ENCODE peak calls at places on chromosome 6, in six cellular contexts. Z is osteoblast, X is SK-N-SH, Q is pancreas, V is fibroblast of lung, T is left ventricle myocardium inferior. N is an unnamed sample.

GRCh38 chr6:27128796-27129094 is 118.8 kb upstream of the PRSS16 start:
- DNase-seq in Z (no peak), X (no peak), Q (no peak), V (no peak), T (no peak), N (no peak)

GRCh38 chr6:158211273-158212055 is 43.3 kb downstream of the GTF2H5 start:
- DNase-seq in Z (peak), X (no peak), Q (no peak), V (peak), T (no peak), N (no peak)

GRCh38 chr6:39218868-39219567 is 10.3 kb downstream of the KCNK5 start:
- DNase-seq in Z (no peak), X (no peak), Q (no peak), V (no peak), T (no peak), N (no peak)

GRCh38 chr6:91717094-91717493 is 1130.2 kb upstream of the MAP3K7 start:
- DNase-seq in Z (no peak), X (no peak), Q (no peak), V (no peak), T (no peak), N (no peak)

GRCh38 chr6:150301871-150302800 is 66.7 kb upstream of the IYD start:
- DNase-seq in Z (peak), X (no peak), Q (no peak), V (peak), T (no peak), N (peak)

GRCh38 chr6:165451845-165452244 is 142.4 kb upstream of the C6orf118 start:
- DNase-seq in Z (no peak), X (no peak), Q (no peak), V (no peak), T (no peak), N (no peak)

GRCh38 chr6:159978291-159979135 is 9.6 kb downstream of the IGF2R start:
- DNase-seq in Z (no peak), X (no peak), Q (no peak), V (peak), T (no peak), N (peak)

GRCh38 chr6:7953753-7954152 is 43.2 kb upstream of the TXNDC5 start:
- DNase-seq in Z (no peak), X (no peak), Q (no peak), V (no peak), T (no peak), N (no peak)

GRCh38 chr6:169263836-169264608 is 10.4 kb upstream of the THBS2 start:
- DNase-seq in Z (peak), X (peak), Q (no peak), V (peak), T (peak), N (peak)

GRCh38 chr6:47307362-47308222 is 2.1 kb downstream of the TNFRSF21 start:
- DNase-seq in Z (no peak), X (no peak), Q (no peak), V (no peak), T (no peak), N (no peak)

GRCh38 chr6:90709597-90709996 is 122.7 kb upstream of the MAP3K7 start:
- DNase-seq in Z (no peak), X (no peak), Q (no peak), V (peak), T (no peak), N (no peak)

GRCh38 chr6:16991981-16992629 is 109.7 kb upstream of the STMND1 start:
- DNase-seq in Z (no peak), X (no peak), Q (no peak), V (no peak), T (no peak), N (no peak)

GRCh38 chr6:41503841-41504525 is 42.2 kb upstream of the FOXP4 start:
- DNase-seq in Z (peak), X (peak), Q (peak), V (peak), T (peak), N (peak)

GRCh38 chr6:167470836-167471547 is 146.1 kb downstream of the TTLL2 start:
- DNase-seq in Z (no peak), X (no peak), Q (no peak), V (no peak), T (no peak), N (no peak)

GRCh38 chr6:46129634-46130505 is at the start of gene ENPP4:
- DNase-seq in Z (peak), X (peak), Q (peak), V (peak), T (peak), N (peak)

GRCh38 chr6:118743744-118744143 is 92.4 kb upstream of the CEP85L start:
- DNase-seq in Z (peak), X (no peak), Q (no peak), V (peak), T (no peak), N (no peak)

GRCh38 chr6:77462359-77463307 is 658 bp downstream of the HTR1B start:
- DNase-seq in Z (no peak), X (no peak), Q (no peak), V (peak), T (no peak), N (no peak)

GRCh38 chr6:35750557-35750956 is 13.7 kb downstream of the ARMC12 start:
- DNase-seq in Z (no peak), X (no peak), Q (no peak), V (no peak), T (no peak), N (no peak)

GRCh38 chr6:87617405-87617804 is 27.5 kb downstream of the ORC3 start:
- DNase-seq in Z (no peak), X (no peak), Q (no peak), V (no peak), T (no peak), N (no peak)

GRCh38 chr6:130993292-130993765 is 69.7 kb downstream of the EPB41L2 start:
- DNase-seq in Z (no peak), X (no peak), Q (peak), V (no peak), T (no peak), N (no peak)

GRCh38 chr6:90397047-90397446 is 100.4 kb upstream of the BACH2 start:
- DNase-seq in Z (no peak), X (peak), Q (no peak), V (no peak), T (no peak), N (no peak)

GRCh38 chr6:113879186-113880096 is 22.3 kb downstream of the MARCKS start:
- DNase-seq in Z (no peak), X (peak), Q (no peak), V (peak), T (no peak), N (peak)

GRCh38 chr6:137043710-137044365 is 927 bp downstream of the IL20RA start:
- DNase-seq in Z (peak), X (no peak), Q (no peak), V (peak), T (peak), N (peak)

GRCh38 chr6:100346828-100347227 is 117.9 kb downstream of the SIM1 start:
- DNase-seq in Z (peak), X (no peak), Q (no peak), V (peak), T (no peak), N (peak)

GRCh38 chr6:75210885-75211739 is 5.3 kb upstream of the COL12A1 start:
- DNase-seq in Z (peak), X (peak), Q (no peak), V (peak), T (no peak), N (peak)

GRCh38 chr6:27545271-27546046 is 72.6 kb upstream of the ZNF184 start:
- DNase-seq in Z (no peak), X (no peak), Q (no peak), V (peak), T (no peak), N (peak)

GRCh38 chr6:13277231-13277630 is 51.1 kb downstream of the TBC1D7 start:
- DNase-seq in Z (no peak), X (no peak), Q (no peak), V (no peak), T (no peak), N (no peak)

GRCh38 chr6:7267071-7267470 is 45.9 kb downstream of the SSR1 start:
- DNase-seq in Z (no peak), X (no peak), Q (peak), V (no peak), T (no peak), N (no peak)

GRCh38 chr6:46023216-46023915 is 7.7 kb upstream of the CLIC5 start:
- DNase-seq in Z (peak), X (no peak), Q (no peak), V (peak), T (no peak), N (no peak)

GRCh38 chr6:148590881-148591280 is 155.9 kb upstream of the UST start:
- DNase-seq in Z (peak), X (no peak), Q (no peak), V (no peak), T (no peak), N (no peak)

GRCh38 chr6:133051264-133051663 is 189.9 kb upstream of the EYA4 start:
- DNase-seq in Z (no peak), X (no peak), Q (no peak), V (no peak), T (no peak), N (no peak)

GRCh38 chr6:144362042-144363018 is 77.2 kb downstream of the UTRN start:
- DNase-seq in Z (no peak), X (no peak), Q (no peak), V (peak), T (peak), N (no peak)

GRCh38 chr6:51613558-51613957 is 473.9 kb downstream of the PKHD1 start:
- DNase-seq in Z (no peak), X (no peak), Q (no peak), V (no peak), T (no peak), N (no peak)

GRCh38 chr6:151916075-151916474 is 108.6 kb downstream of the ESR1 start:
- DNase-seq in Z (no peak), X (no peak), Q (no peak), V (no peak), T (no peak), N (no peak)

GRCh38 chr6:34581561-34581920 is 25.4 kb upstream of the SPDEF start:
- DNase-seq in Z (no peak), X (no peak), Q (peak), V (no peak), T (no peak), N (no peak)
- H3K27ac ChIP-seq in Z (no peak), X (no peak), Q (no peak), V (no peak), T (no peak), N (no peak)

DNA sequence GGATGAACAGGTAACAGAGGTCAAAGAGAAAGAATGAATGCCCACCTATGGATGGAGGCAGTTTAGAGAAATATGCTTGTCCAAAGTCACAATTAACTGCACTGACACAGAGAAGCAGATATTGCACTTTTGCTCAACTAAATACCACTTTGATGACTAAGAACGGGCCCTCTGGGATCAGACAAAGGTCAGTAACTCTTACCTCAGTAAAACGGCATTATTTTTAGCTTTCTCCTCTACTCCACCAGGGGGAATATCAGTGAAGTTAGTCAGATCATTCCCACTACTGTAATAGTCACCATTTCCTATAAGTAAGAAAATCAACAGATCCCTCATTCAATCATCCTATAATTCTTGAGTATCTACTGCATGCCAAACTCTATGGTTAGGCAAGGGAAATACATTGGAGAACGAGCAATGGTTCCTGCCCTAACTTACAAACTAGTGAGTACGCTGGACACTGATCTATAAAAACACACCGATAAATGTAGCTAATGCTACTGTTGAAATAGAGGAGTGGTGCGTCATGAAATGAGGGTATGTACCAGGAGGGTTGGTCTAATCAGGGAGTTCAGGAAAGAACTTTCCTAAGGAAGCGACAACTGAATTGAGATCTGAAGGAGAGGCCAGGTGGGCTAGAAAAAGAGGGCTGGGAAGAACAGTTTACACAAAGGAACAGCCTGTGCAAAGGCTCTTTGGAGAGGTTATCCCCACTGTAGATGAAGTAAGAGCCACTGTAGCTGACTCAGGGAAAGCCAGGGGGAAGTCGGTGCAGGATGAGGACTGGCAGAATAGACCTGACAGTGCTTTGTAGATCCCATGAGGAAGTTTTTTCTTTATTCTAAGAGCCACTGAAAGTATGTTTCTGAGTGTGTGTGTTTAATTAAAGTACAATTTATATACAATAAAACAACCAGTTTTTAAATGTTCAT is 9.2 kb downstream of the ECI2 start:
- DNase-seq in Z (peak), X (no peak), Q (no peak), V (peak), T (no peak), N (peak)
- TF ChIP-seq CTCF in Z (peak), X (peak), Q (no peak), V (peak), T (peak), N (no peak)

DNA sequence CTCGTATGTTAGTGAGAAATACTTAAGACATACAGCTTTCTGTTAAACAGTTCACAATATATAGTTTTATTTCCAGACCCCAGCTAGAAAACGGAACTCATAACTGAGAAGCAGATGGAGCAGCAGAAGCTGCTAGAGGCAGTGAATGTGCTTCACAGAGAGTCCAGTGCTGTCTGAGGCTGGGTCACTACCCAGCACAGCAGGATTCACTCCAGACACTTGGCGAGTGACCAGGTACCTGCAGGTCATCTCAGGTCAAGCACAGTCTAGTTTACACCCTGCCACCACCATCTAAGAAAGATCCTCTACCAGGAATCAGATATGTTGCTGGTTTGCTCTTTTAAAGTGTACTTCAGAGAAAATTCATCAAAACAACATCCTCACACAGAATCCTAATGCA is 243.1 kb upstream of the RAB32 start:
- DNase-seq in Z (no peak), X (no peak), Q (no peak), V (no peak), T (no peak), N (no peak)
- H3K27ac ChIP-seq in Z (no peak), X (no peak), Q (no peak), V (no peak), T (no peak), N (no peak)

DNA sequence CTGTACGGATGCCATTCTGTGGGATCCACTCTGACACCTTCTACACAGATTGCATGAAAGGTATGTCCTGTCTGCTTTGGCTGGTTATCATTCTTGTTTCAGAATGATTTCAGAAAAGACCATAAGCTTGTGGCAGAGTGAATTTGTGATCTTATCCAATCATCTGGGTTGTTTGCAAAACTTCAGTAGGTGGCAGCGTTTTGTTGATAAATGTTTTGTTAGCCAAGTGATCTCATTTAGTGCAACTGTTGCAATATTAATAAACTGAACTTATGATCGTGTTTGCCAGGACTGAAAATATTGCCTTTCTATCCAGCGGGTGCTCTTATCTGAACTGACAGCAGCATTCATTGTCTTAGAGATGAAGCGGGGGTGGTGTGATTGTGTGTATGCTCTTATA is 613.2 kb upstream of the NOX3 start:
- DNase-seq in Z (no peak), X (peak), Q (no peak), V (no peak), T (no peak), N (no peak)
- TF ChIP-seq CTCF in Z (no peak), X (no peak), Q (no peak), V (no peak), T (no peak), N (no peak)

DNA sequence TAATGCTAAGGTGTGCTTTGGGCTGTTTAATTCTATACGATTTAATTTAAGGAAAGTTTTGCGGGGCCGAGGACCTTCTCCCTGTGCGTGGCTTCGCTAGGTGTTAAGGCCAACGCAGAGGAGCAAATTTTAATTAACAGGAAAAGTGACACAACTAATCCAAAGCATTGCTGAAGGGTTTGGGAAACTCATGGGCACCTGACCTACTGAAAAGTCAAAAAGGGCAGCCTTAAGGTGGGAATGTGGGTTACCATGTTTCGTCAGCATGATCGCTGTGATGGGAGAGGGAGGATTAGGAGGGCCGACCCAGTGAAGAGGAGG is 415 bp upstream of the CUL9 start:
- DNase-seq in Z (no peak), X (no peak), Q (no peak), V (no peak), T (no peak), N (no peak)
- H3K27ac ChIP-seq in Z (peak), X (peak), Q (no peak), V (peak), T (peak), N (peak)

DNA sequence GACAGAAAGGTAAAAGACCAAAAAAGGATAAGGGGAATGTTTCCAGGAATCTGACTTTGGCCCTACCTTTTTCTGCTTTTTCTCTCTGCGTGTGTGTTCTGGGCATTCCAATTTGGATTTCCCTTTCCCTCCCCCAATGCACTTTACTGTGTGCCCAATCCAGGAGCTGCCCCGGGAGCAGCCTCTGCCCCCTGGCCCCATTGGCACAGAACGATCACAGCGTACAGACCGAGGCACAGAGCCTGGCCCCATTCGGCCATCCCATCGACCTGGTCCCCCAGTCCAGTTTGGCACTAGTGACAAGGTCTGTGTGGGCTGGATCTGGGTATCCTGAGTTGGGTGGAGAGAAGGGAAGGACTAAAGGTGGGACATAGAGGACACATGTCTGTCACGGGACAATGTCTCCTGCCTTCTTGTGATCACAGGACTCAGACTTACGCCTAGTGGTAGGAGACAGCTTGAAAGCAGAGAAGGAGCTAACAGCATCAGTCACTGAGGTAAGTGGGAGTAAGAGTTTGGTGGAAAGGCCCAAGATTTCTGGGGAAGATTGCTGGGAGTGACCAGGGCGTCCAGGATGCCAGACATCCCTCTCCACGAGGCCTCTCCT is 14.6 kb downstream of the PRRC2A start:
- DNase-seq in Z (peak), X (no peak), Q (no peak), V (no peak), T (no peak), N (no peak)
- TF ChIP-seq CTCF in Z (no peak), X (no peak), Q (no peak), V (no peak), T (no peak), N (no peak)